ENCODE peak calls at places on chromosome 22, in six cellular contexts. H, C, N, Y, U and P are unnamed samples.

GRCh38 chr22:34105461-34106062 is 185.3 kb upstream of the LARGE1 start:
- DNase-seq in U (no peak), N (no peak), H (no peak), Y (peak), C (peak), P (peak)

GRCh38 chr22:49972163-49973017 is 11.8 kb downstream of the PIM3 start:
- DNase-seq in N (no peak), C (peak), H (no peak), Y (no peak), U (no peak), P (no peak)

GRCh38 chr22:20199906-20200305 is 49.1 kb upstream of the CCDC188 start:
- DNase-seq in N (no peak), U (no peak), C (no peak), Y (no peak), H (no peak), P (no peak)

GRCh38 chr22:44403930-44404329 is 91.2 kb upstream of the SHISAL1 start:
- DNase-seq in U (no peak), N (no peak), H (no peak), C (no peak), Y (no peak), P (no peak)

GRCh38 chr22:24417901-24418641 is 9.3 kb upstream of the ADORA2A start:
- DNase-seq in Y (no peak), H (no peak), U (no peak), C (no peak), N (no peak), P (no peak)

GRCh38 chr22:20957691-20958440 is 9.2 kb upstream of the AIFM3 start:
- DNase-seq in U (no peak), Y (peak), C (peak), N (no peak), H (no peak), P (no peak)

GRCh38 chr22:19523240-19524169 is 705 bp downstream of the CLDN5 start:
- DNase-seq in N (no peak), Y (no peak), C (peak), U (no peak), H (peak), P (no peak)

GRCh38 chr22:45064313-45065268 is 54.8 kb upstream of the PHF21B start:
- DNase-seq in U (peak), C (no peak), H (no peak), N (no peak), Y (no peak), P (peak)

GRCh38 chr22:34579519-34579918 is 486.4 kb upstream of the ISX start:
- DNase-seq in C (no peak), U (no peak), N (no peak), Y (no peak), H (no peak), P (no peak)

GRCh38 chr22:42283288-42284229 is 13.1 kb upstream of the TCF20 start:
- DNase-seq in U (no peak), C (peak), N (no peak), H (no peak), Y (no peak), P (peak)

GRCh38 chr22:48959496-48959895 is 868.2 kb downstream of the BRD1 start:
- DNase-seq in H (no peak), U (no peak), C (peak), N (no peak), Y (no peak), P (no peak)

GRCh38 chr22:30325065-30325720 is 1.5 kb downstream of the TBC1D10A start:
- DNase-seq in H (no peak), Y (peak), C (no peak), N (no peak), U (no peak), P (no peak)

GRCh38 chr22:26462971-26463661 is 20.5 kb downstream of the HPS4 start:
- DNase-seq in Y (no peak), C (no peak), N (no peak), H (no peak), U (no peak), P (no peak)

GRCh38 chr22:25146311-25146710 is 53.3 kb upstream of the CRYBB3 start:
- DNase-seq in Y (no peak), U (no peak), H (peak), N (no peak), C (no peak), P (no peak)

GRCh38 chr22:20130319-20130718 is 1.3 kb upstream of the ZDHHC8 start:
- DNase-seq in U (no peak), Y (no peak), H (no peak), N (no peak), C (no peak), P (no peak)

GRCh38 chr22:37043828-37044538 is 7.6 kb upstream of the KCTD17 start:
- DNase-seq in C (no peak), N (peak), U (no peak), Y (peak), H (peak), P (peak)

GRCh38 chr22:20128619-20128901 is 3.0 kb upstream of the ZDHHC8 start:
- DNase-seq in N (no peak), U (no peak), H (no peak), C (no peak), Y (no peak), P (no peak)

GRCh38 chr22:23204541-23205157 is 24.3 kb downstream of the BCR start:
- DNase-seq in N (no peak), Y (no peak), H (no peak), U (no peak), C (no peak), P (no peak)

DNA sequence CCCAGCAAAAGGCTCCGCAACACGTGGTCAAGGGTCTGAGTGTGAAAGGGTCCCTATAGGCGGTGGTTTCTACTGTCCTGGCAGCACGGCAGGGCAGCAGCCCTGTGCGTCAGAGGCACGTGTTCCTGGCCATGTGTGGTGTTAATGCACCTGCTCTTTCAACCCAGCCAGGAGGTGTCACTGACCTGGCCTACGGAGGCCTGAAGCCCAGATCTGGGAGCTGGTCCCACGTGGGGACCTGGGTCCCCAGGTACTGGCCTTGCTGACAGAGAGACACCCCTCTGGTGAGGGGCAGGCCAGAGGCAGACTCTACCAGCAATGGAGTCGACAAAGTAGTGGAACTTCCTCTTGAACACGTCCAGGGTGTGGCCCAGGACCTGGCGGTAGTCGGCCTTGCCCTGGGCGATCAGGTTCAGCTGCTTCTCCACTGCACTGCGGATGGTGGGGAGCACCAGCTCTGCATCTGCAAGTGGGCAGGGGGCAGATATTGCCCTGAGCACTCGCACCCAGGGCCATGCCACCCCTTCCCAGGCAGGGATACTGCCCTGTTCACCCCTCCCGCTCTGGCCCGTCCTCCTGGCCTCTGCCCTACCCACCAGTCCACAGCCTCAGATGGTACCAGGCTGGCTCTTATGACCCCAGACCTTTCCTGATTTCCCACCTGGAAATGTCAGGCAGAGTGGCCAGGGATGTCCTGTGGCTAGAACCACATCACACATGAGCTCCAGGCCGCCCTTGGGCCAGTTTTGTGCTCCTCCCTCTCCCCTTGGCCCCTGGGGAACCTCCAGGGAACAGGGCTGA is 6.8 kb upstream of the PPM1F start:
- DNase-seq in H (no peak), Y (no peak), N (no peak), U (no peak), C (no peak), P (peak)
- TF ChIP-seq MAX in H (no peak), Y (no peak), N (no peak), U (no peak), C (no peak), P (no peak)

GRCh38 chr22:28442264-28442950 is 237.2 kb downstream of the TTC28 start:
- DNase-seq in Y (no peak), H (peak), C (peak), N (peak), U (no peak), P (peak)

GRCh38 chr22:28438183-28438778 is 241.4 kb downstream of the TTC28 start:
- DNase-seq in Y (no peak), C (no peak), N (no peak), U (no peak), H (no peak), P (no peak)

GRCh38 chr22:28441720-28442263 is 237.8 kb downstream of the TTC28 start:
- DNase-seq in H (peak), C (no peak), Y (no peak), U (no peak), N (no peak), P (no peak)

GRCh38 chr22:28442951-28443876 is 236.4 kb downstream of the TTC28 start:
- DNase-seq in Y (no peak), C (peak), N (no peak), U (no peak), H (peak), P (peak)

DNA sequence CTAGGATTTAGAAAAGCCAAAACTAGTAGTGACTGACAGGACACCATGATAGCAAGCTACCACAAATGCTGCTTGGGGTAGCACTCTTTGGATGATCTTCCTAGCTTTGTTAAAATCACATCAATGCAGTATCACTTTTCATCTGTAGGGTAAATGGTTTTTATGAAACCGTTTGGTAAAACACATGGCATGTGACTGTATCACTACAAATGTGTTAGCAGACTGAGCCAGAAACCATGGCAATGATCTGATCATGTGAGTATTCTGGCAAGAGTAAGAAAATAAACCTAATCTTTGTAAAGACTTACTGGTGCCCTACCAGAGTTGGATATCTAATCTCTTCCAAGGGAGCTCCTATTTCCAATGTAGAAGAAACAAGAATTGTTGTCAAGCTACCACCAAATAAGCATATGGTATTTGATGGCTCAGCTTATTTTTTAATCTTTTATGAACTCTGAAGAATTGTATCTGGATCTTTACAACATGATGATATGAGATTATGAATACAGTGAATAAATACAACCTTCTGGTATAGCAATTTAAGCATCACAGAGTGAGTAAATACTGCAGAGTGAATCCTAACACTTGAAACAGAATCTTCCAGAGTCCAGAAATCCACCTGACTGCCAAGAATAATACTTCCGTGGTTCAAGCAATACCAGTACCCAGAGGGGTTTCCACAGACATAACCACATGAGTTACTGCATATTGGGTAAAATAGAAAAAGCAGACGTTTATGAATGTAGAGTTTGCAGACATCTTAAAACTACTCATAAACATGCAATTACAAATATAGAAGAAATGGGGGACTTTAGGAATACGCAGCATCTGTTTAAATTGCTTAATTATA is 238.9 kb downstream of the TTC28 start:
- DNase-seq in N (no peak), H (peak), Y (no peak), U (no peak), C (no peak), P (no peak)
- TF ChIP-seq CTCF in N (no peak), H (no peak), Y (no peak), U (no peak), C (no peak), P (no peak)

GRCh38 chr22:41092023-41092817 is at the start of gene EP300:
- DNase-seq in C (peak), H (peak), U (no peak), N (peak), Y (peak), P (peak)
- TF ChIP-seq POLR2A in C (peak), H (peak), U (peak), N (peak), Y (no peak), P (peak)

GRCh38 chr22:40000171-40000570 is 5.4 kb downstream of the FAM83F start:
- DNase-seq in Y (no peak), C (no peak), N (no peak), U (no peak), H (no peak), P (no peak)
- TF ChIP-seq MAX in Y (no peak), C (no peak), N (no peak), U (no peak), H (no peak), P (no peak)